ENCODE peak calls at places on chromosome 10, in seven cellular contexts. Y, J, B, U, G, V and I are unnamed samples. For H3K4me1, the result is how much of the 10 kb centered on the place peaks cover.

GRCh38 chr10:127790165-127790564 is 53.2 kb downstream of the FOXI2 start:
- DNase-seq in U (no peak), J (no peak), Y (no peak), B (no peak), G (no peak), V (no peak), I (no peak)

GRCh38 chr10:83957168-83957750 is 182.1 kb upstream of the GHITM start:
- DNase-seq in V (no peak), B (no peak), J (no peak), G (no peak), U (no peak), Y (no peak), I (no peak)

GRCh38 chr10:121077331-121077730 is 226.2 kb downstream of the WDR11 start:
- DNase-seq in G (peak), U (no peak), J (peak), B (no peak), V (peak), Y (no peak), I (peak)

GRCh38 chr10:132062641-132063390 is 2.9 kb upstream of the JAKMIP3 start:
- DNase-seq in B (no peak), U (peak), J (no peak), G (peak), Y (peak), V (peak), I (no peak)

GRCh38 chr10:1362589-1363465 is 306.6 kb downstream of the WDR37 start:
- DNase-seq in V (no peak), G (no peak), B (no peak), J (no peak), Y (no peak), U (peak), I (no peak)

GRCh38 chr10:119319920-119320258 is 112.5 kb downstream of the GRK5 start:
- DNase-seq in Y (no peak), J (no peak), G (no peak), V (no peak), B (no peak), U (no peak), I (no peak)

GRCh38 chr10:79376751-79377556 is 29.7 kb downstream of the PPIF start:
- DNase-seq in J (no peak), B (no peak), G (no peak), V (no peak), U (no peak), Y (peak), I (no peak)

GRCh38 chr10:86163522-86164215 is 202.9 kb downstream of the GRID1 start:
- DNase-seq in G (no peak), U (no peak), B (no peak), J (peak), V (no peak), Y (peak), I (no peak)

DNA sequence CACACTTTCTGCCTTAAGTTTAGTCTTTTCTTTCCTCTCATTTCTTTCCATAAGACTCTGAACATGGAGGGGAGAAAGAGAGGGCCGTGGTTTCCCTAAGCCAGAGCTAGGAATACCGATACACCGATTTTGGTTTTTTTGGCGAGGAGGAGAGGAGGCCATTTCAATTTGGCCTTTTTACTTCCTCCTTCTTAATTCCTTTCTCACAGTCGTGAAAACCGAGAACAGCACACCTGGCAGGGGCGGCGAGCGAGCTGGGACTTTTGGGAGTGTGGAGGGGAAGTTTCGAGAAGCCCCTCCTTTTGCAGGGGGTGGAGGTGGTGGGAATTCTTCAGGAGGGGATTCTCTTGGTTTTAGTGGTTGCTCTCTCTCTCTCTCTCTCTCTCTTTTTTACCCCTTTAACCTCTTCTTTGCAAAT is 6.2 kb downstream of the GATA3 start:
- DNase-seq in J (no peak), G (no peak), U (no peak), Y (no peak), B (no peak), V (no peak), I (no peak)
- H3K4me1 ChIP-seq in J (under half), G (under half), U (under half), Y (under half), B (under half), V (under half), I (under half)

GRCh38 chr10:11757820-11758463 is 15.8 kb downstream of the ECHDC3 start:
- DNase-seq in B (peak), V (peak), J (peak), U (no peak), Y (peak), G (peak), I (peak)
- TF ChIP-seq POLR2A in B (no peak), V (no peak), J (no peak), U (no peak), Y (no peak), G (no peak), I (no peak)

GRCh38 chr10:33290286-33291052 is 44.0 kb downstream of the NRP1 start:
- DNase-seq in V (no peak), U (no peak), J (no peak), G (no peak), B (peak), Y (no peak), I (no peak)
- H3K27ac ChIP-seq in V (peak), U (peak), J (no peak), G (no peak), B (peak), Y (no peak), I (peak)

GRCh38 chr10:70223728-70224127 is 9.5 kb downstream of the PPA1 start:
- DNase-seq in B (no peak), V (no peak), U (no peak), J (no peak), G (no peak), Y (no peak), I (no peak)
- H3K4me1 ChIP-seq in B (under half), V (under half), U (under half), J (under half), G (under half), Y (under half), I (under half)

GRCh38 chr10:11161910-11162309 is 144.2 kb downstream of the CELF2 start:
- DNase-seq in G (no peak), Y (no peak), B (no peak), U (no peak), J (no peak), V (no peak), I (no peak)

GRCh38 chr10:11163990-11164805 is 146.5 kb downstream of the CELF2 start:
- DNase-seq in G (no peak), B (no peak), J (no peak), V (peak), Y (no peak), U (no peak), I (no peak)

GRCh38 chr10:11164806-11165590 is 147.3 kb downstream of the CELF2 start:
- DNase-seq in U (no peak), B (no peak), V (peak), G (peak), J (peak), Y (peak), I (peak)

GRCh38 chr10:11160982-11161554 is 143.4 kb downstream of the CELF2 start:
- DNase-seq in Y (no peak), B (no peak), J (no peak), U (no peak), G (peak), V (peak), I (no peak)

GRCh38 chr10:11162828-11163599 is 145.3 kb downstream of the CELF2 start:
- DNase-seq in B (no peak), V (peak), Y (peak), G (peak), U (no peak), J (peak), I (peak)
- TF ChIP-seq POLR2A in B (no peak), V (no peak), Y (peak), G (no peak), U (peak), J (no peak), I (no peak)

DNA sequence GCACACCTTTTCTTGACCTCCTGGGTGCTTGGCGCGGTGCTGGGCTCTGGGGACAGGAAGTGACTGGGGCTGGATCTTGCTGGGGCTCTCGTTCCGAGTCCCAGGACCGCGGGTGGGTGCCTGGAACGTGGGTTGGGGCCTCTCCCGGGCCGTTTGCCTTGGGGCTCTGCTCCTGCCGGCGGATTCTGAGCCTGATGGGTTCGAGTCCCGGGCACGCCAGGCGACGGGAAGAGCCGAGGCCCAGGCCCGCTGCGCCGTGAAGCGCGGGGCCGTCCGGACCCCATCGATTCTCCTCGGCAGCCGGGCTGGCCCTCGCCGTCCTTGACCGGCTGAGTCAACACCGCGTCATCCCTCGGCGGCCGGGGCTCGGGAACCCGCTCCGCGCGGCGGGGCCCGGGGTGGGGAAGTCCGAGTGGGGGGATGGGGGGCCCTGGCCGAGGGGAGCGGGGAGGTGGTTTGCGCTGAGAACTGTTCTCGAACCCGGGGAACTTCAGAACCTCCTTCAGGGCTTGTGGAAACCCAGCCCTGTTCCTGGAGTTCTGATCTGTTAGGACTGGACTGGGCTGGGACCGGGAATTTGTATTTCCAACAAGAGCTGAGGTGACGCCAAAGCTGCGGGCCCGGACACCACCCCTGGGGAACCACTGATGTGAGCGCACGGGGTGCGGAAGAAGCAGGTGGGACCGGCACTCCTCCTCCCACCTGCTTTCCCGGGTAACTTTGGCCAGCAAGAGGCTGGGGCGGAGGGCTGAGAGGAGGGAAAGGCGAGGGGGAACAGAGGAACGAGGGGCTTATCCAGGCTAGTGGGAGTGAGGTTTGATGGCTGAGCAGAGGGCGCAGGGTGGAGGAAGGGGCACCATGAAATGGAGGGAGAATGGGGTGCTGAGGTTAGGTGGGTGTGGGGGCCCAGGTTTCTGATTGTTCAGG is 6.2 kb downstream of the HHEX start:
- DNase-seq in U (no peak), Y (peak), B (peak), G (no peak), V (no peak), J (no peak), I (no peak)
- H3K27ac ChIP-seq in U (no peak), Y (peak), B (peak), G (no peak), V (no peak), J (no peak), I (no peak)

DNA sequence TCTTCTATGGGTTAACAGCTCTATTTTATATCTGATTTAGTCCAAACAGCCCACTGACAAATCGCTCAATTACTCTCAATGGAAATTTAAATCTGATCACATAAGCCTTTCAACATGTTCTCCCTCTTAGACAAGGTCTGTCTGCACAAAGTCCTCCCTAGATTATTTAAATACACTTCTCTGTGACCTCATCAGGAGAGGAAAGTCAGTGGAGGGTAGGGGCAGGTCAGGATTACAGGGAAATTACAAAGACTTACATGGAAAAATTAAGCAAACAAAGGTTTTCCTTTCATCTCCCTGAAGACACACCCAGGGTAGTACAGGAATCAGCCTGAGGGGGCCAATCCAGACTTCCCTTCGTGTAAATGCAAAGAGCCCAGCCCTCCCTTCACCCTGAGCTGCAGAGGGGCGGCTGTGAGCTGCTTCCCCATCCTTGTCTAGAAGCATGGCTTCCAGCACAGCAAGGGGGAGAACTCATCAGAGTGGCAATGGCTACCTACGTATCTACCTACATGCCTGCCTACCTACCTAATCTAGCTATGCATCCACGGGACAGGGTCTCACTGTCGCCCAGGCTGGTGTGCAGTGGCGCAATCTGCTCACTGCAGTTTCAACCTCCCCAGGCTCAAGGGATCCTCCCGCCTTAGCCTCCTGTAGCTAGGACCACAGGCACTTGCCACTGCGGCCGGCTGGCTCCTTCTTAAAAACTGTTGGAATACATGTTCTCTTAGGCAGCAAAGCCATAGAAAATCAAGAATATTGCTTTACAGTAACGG is 33.3 kb downstream of the PITRM1 start:
- DNase-seq in Y (no peak), G (no peak), V (no peak), U (no peak), J (no peak), B (peak), I (no peak)
- H3K4me1 ChIP-seq in Y (under half), G (under half), V (under half), U (under half), J (under half), B (under half), I (under half)

GRCh38 chr10:22475857-22476600 is 130.7 kb downstream of the SPAG6 start:
- DNase-seq in U (no peak), B (no peak), V (no peak), Y (no peak), G (no peak), J (peak), I (no peak)

GRCh38 chr10:22475527-22475856 is 130.2 kb downstream of the SPAG6 start:
- DNase-seq in B (peak), G (no peak), Y (no peak), V (no peak), J (no peak), U (no peak), I (no peak)

GRCh38 chr10:22476601-22477364 is 131.5 kb downstream of the SPAG6 start:
- DNase-seq in G (no peak), V (no peak), J (no peak), B (no peak), U (no peak), Y (no peak), I (no peak)

GRCh38 chr10:22473459-22473858 is 128.2 kb downstream of the SPAG6 start:
- DNase-seq in U (no peak), B (no peak), G (no peak), J (no peak), V (no peak), Y (no peak), I (no peak)

GRCh38 chr10:22473044-22473443 is 127.7 kb downstream of the SPAG6 start:
- DNase-seq in B (no peak), Y (no peak), U (no peak), G (no peak), J (no peak), V (no peak), I (no peak)
- TF ChIP-seq POLR2A in B (no peak), Y (no peak), U (no peak), G (no peak), J (no peak), V (no peak), I (no peak)